ENCODE peak calls at places on chromosome 1, in four cellular contexts. One of them, this sample, is unnamed.

GRCh38 chr1:30589083-30589482 is 134.3 kb downstream of the MATN1 start:
- DNase-seq in activated naive CD4-positive, alpha-beta T cell treated with anti-CD3 and anti-CD28 coated beads, Interleukin-2, amount 10 ng/mL, durations not matched to agents 7 days and 5 days: no peak
- DNase-seq in H54: no peak
- DNase-seq in CD4-positive, alpha-beta memory T cell: no peak
- DNase-seq in this sample: no peak

GRCh38 chr1:190022709-190023108 is 455.0 kb downstream of the BRINP3 start:
- DNase-seq in activated naive CD4-positive, alpha-beta T cell treated with anti-CD3 and anti-CD28 coated beads, Interleukin-2, amount 10 ng/mL, durations not matched to agents 7 days and 5 days: no peak
- DNase-seq in H54: no peak
- DNase-seq in CD4-positive, alpha-beta memory T cell: no peak
- DNase-seq in this sample: peak

GRCh38 chr1:56576880-56577858 is 2.2 kb downstream of the PLPP3 start:
- DNase-seq in activated naive CD4-positive, alpha-beta T cell treated with anti-CD3 and anti-CD28 coated beads, Interleukin-2, amount 10 ng/mL, durations not matched to agents 7 days and 5 days: no peak
- DNase-seq in H54: peak
- DNase-seq in CD4-positive, alpha-beta memory T cell: no peak
- DNase-seq in this sample: no peak

GRCh38 chr1:179817056-179817455 is 60.5 kb downstream of the TOR1AIP2 start:
- DNase-seq in activated naive CD4-positive, alpha-beta T cell treated with anti-CD3 and anti-CD28 coated beads, Interleukin-2, amount 10 ng/mL, durations not matched to agents 7 days and 5 days: no peak
- DNase-seq in H54: no peak
- DNase-seq in CD4-positive, alpha-beta memory T cell: no peak
- DNase-seq in this sample: no peak

GRCh38 chr1:184118051-184118450 is 66.5 kb downstream of the TSEN15 start:
- DNase-seq in activated naive CD4-positive, alpha-beta T cell treated with anti-CD3 and anti-CD28 coated beads, Interleukin-2, amount 10 ng/mL, durations not matched to agents 7 days and 5 days: no peak
- DNase-seq in H54: peak
- DNase-seq in CD4-positive, alpha-beta memory T cell: no peak
- DNase-seq in this sample: no peak

GRCh38 chr1:161033751-161034150 is 5.0 kb downstream of the TSTD1 start:
- DNase-seq in activated naive CD4-positive, alpha-beta T cell treated with anti-CD3 and anti-CD28 coated beads, Interleukin-2, amount 10 ng/mL, durations not matched to agents 7 days and 5 days: no peak
- DNase-seq in H54: no peak
- DNase-seq in CD4-positive, alpha-beta memory T cell: no peak
- DNase-seq in this sample: no peak

GRCh38 chr1:53544731-53545515 is 85.7 kb downstream of the DMRTB1 start:
- DNase-seq in activated naive CD4-positive, alpha-beta T cell treated with anti-CD3 and anti-CD28 coated beads, Interleukin-2, amount 10 ng/mL, durations not matched to agents 7 days and 5 days: peak
- DNase-seq in H54: no peak
- DNase-seq in CD4-positive, alpha-beta memory T cell: no peak
- DNase-seq in this sample: no peak

GRCh38 chr1:66648896-66649597 is 103.2 kb upstream of the DYNLT5 start:
- DNase-seq in activated naive CD4-positive, alpha-beta T cell treated with anti-CD3 and anti-CD28 coated beads, Interleukin-2, amount 10 ng/mL, durations not matched to agents 7 days and 5 days: no peak
- DNase-seq in H54: no peak
- DNase-seq in CD4-positive, alpha-beta memory T cell: no peak
- DNase-seq in this sample: no peak

GRCh38 chr1:38581396-38581795 is 278.2 kb downstream of the RRAGC start:
- DNase-seq in activated naive CD4-positive, alpha-beta T cell treated with anti-CD3 and anti-CD28 coated beads, Interleukin-2, amount 10 ng/mL, durations not matched to agents 7 days and 5 days: no peak
- DNase-seq in H54: no peak
- DNase-seq in CD4-positive, alpha-beta memory T cell: no peak
- DNase-seq in this sample: no peak

GRCh38 chr1:235648954-235649721 is 446 bp downstream of the GNG4 start:
- DNase-seq in activated naive CD4-positive, alpha-beta T cell treated with anti-CD3 and anti-CD28 coated beads, Interleukin-2, amount 10 ng/mL, durations not matched to agents 7 days and 5 days: peak
- DNase-seq in H54: peak
- DNase-seq in CD4-positive, alpha-beta memory T cell: peak
- DNase-seq in this sample: no peak

GRCh38 chr1:92277105-92277504 is 21.7 kb downstream of the GLMN start:
- DNase-seq in activated naive CD4-positive, alpha-beta T cell treated with anti-CD3 and anti-CD28 coated beads, Interleukin-2, amount 10 ng/mL, durations not matched to agents 7 days and 5 days: no peak
- DNase-seq in H54: peak
- DNase-seq in CD4-positive, alpha-beta memory T cell: no peak
- DNase-seq in this sample: no peak

GRCh38 chr1:241964550-241965241 is 7.1 kb downstream of the BECN2 start:
- DNase-seq in activated naive CD4-positive, alpha-beta T cell treated with anti-CD3 and anti-CD28 coated beads, Interleukin-2, amount 10 ng/mL, durations not matched to agents 7 days and 5 days: no peak
- DNase-seq in H54: no peak
- DNase-seq in CD4-positive, alpha-beta memory T cell: no peak
- DNase-seq in this sample: no peak

GRCh38 chr1:236829085-236829484 is 34.0 kb downstream of the MTR start:
- DNase-seq in activated naive CD4-positive, alpha-beta T cell treated with anti-CD3 and anti-CD28 coated beads, Interleukin-2, amount 10 ng/mL, durations not matched to agents 7 days and 5 days: no peak
- DNase-seq in H54: no peak
- DNase-seq in CD4-positive, alpha-beta memory T cell: no peak
- DNase-seq in this sample: no peak

GRCh38 chr1:232684331-232685105 is 54.6 kb upstream of the SIPA1L2 start:
- DNase-seq in activated naive CD4-positive, alpha-beta T cell treated with anti-CD3 and anti-CD28 coated beads, Interleukin-2, amount 10 ng/mL, durations not matched to agents 7 days and 5 days: no peak
- DNase-seq in H54: peak
- DNase-seq in CD4-positive, alpha-beta memory T cell: no peak
- DNase-seq in this sample: no peak

GRCh38 chr1:244395965-244396364 is 55.7 kb downstream of the ADSS2 start:
- DNase-seq in activated naive CD4-positive, alpha-beta T cell treated with anti-CD3 and anti-CD28 coated beads, Interleukin-2, amount 10 ng/mL, durations not matched to agents 7 days and 5 days: no peak
- DNase-seq in H54: no peak
- DNase-seq in CD4-positive, alpha-beta memory T cell: no peak
- DNase-seq in this sample: no peak

GRCh38 chr1:183753464-183753891 is 51.4 kb upstream of the RGL1 start:
- DNase-seq in activated naive CD4-positive, alpha-beta T cell treated with anti-CD3 and anti-CD28 coated beads, Interleukin-2, amount 10 ng/mL, durations not matched to agents 7 days and 5 days: no peak
- DNase-seq in H54: no peak
- DNase-seq in CD4-positive, alpha-beta memory T cell: no peak
- DNase-seq in this sample: no peak

GRCh38 chr1:188903241-188903640 is 1574.4 kb downstream of the BRINP3 start:
- DNase-seq in activated naive CD4-positive, alpha-beta T cell treated with anti-CD3 and anti-CD28 coated beads, Interleukin-2, amount 10 ng/mL, durations not matched to agents 7 days and 5 days: no peak
- DNase-seq in H54: no peak
- DNase-seq in CD4-positive, alpha-beta memory T cell: no peak
- DNase-seq in this sample: no peak

GRCh38 chr1:201020040-201020591 is 3.4 kb downstream of the KIF21B start:
- DNase-seq in activated naive CD4-positive, alpha-beta T cell treated with anti-CD3 and anti-CD28 coated beads, Interleukin-2, amount 10 ng/mL, durations not matched to agents 7 days and 5 days: peak
- DNase-seq in H54: no peak
- DNase-seq in CD4-positive, alpha-beta memory T cell: peak
- DNase-seq in this sample: no peak

GRCh38 chr1:201137579-201138310 is 10.8 kb upstream of the ASCL5 start:
- DNase-seq in activated naive CD4-positive, alpha-beta T cell treated with anti-CD3 and anti-CD28 coated beads, Interleukin-2, amount 10 ng/mL, durations not matched to agents 7 days and 5 days: no peak
- DNase-seq in H54: peak
- DNase-seq in CD4-positive, alpha-beta memory T cell: no peak
- DNase-seq in this sample: no peak

GRCh38 chr1:223844521-223844961 is 1.2 kb downstream of the TP53BP2 start:
- DNase-seq in activated naive CD4-positive, alpha-beta T cell treated with anti-CD3 and anti-CD28 coated beads, Interleukin-2, amount 10 ng/mL, durations not matched to agents 7 days and 5 days: peak
- DNase-seq in H54: no peak
- DNase-seq in CD4-positive, alpha-beta memory T cell: peak
- DNase-seq in this sample: no peak

GRCh38 chr1:43836267-43836951 is 97.2 kb upstream of the ARTN start:
- DNase-seq in activated naive CD4-positive, alpha-beta T cell treated with anti-CD3 and anti-CD28 coated beads, Interleukin-2, amount 10 ng/mL, durations not matched to agents 7 days and 5 days: peak
- DNase-seq in H54: peak
- DNase-seq in CD4-positive, alpha-beta memory T cell: peak
- DNase-seq in this sample: no peak

GRCh38 chr1:85386068-85386722 is 78.8 kb downstream of the DDAH1 start:
- DNase-seq in activated naive CD4-positive, alpha-beta T cell treated with anti-CD3 and anti-CD28 coated beads, Interleukin-2, amount 10 ng/mL, durations not matched to agents 7 days and 5 days: no peak
- DNase-seq in H54: no peak
- DNase-seq in CD4-positive, alpha-beta memory T cell: no peak
- DNase-seq in this sample: no peak

GRCh38 chr1:1387098-1388077 is 11.7 kb downstream of the CCNL2 start:
- DNase-seq in activated naive CD4-positive, alpha-beta T cell treated with anti-CD3 and anti-CD28 coated beads, Interleukin-2, amount 10 ng/mL, durations not matched to agents 7 days and 5 days: no peak
- DNase-seq in H54: no peak
- DNase-seq in CD4-positive, alpha-beta memory T cell: no peak
- DNase-seq in this sample: no peak

GRCh38 chr1:101293461-101294045 is 56.7 kb downstream of the S1PR1 start:
- DNase-seq in activated naive CD4-positive, alpha-beta T cell treated with anti-CD3 and anti-CD28 coated beads, Interleukin-2, amount 10 ng/mL, durations not matched to agents 7 days and 5 days: peak
- DNase-seq in H54: no peak
- DNase-seq in CD4-positive, alpha-beta memory T cell: no peak
- DNase-seq in this sample: no peak

GRCh38 chr1:188089461-188089860 is 1260.7 kb downstream of the PLA2G4A start:
- DNase-seq in activated naive CD4-positive, alpha-beta T cell treated with anti-CD3 and anti-CD28 coated beads, Interleukin-2, amount 10 ng/mL, durations not matched to agents 7 days and 5 days: no peak
- DNase-seq in H54: no peak
- DNase-seq in CD4-positive, alpha-beta memory T cell: no peak
- DNase-seq in this sample: no peak

GRCh38 chr1:156435551-156436318 is 64.8 kb downstream of the MEF2D start:
- DNase-seq in activated naive CD4-positive, alpha-beta T cell treated with anti-CD3 and anti-CD28 coated beads, Interleukin-2, amount 10 ng/mL, durations not matched to agents 7 days and 5 days: peak
- DNase-seq in H54: no peak
- DNase-seq in CD4-positive, alpha-beta memory T cell: no peak
- DNase-seq in this sample: no peak

GRCh38 chr1:206979379-206980043 is 9.3 kb upstream of the FCAMR start:
- DNase-seq in activated naive CD4-positive, alpha-beta T cell treated with anti-CD3 and anti-CD28 coated beads, Interleukin-2, amount 10 ng/mL, durations not matched to agents 7 days and 5 days: no peak
- DNase-seq in H54: no peak
- DNase-seq in CD4-positive, alpha-beta memory T cell: no peak
- DNase-seq in this sample: no peak

GRCh38 chr1:30515746-30516504 is 207.5 kb downstream of the MATN1 start:
- DNase-seq in activated naive CD4-positive, alpha-beta T cell treated with anti-CD3 and anti-CD28 coated beads, Interleukin-2, amount 10 ng/mL, durations not matched to agents 7 days and 5 days: no peak
- DNase-seq in H54: no peak
- DNase-seq in CD4-positive, alpha-beta memory T cell: no peak
- DNase-seq in this sample: no peak

GRCh38 chr1:234509457-234510328 is 30.7 kb upstream of the TARBP1 start:
- DNase-seq in activated naive CD4-positive, alpha-beta T cell treated with anti-CD3 and anti-CD28 coated beads, Interleukin-2, amount 10 ng/mL, durations not matched to agents 7 days and 5 days: no peak
- DNase-seq in H54: no peak
- DNase-seq in CD4-positive, alpha-beta memory T cell: no peak
- DNase-seq in this sample: no peak

GRCh38 chr1:21295059-21295401 is 4.8 kb upstream of the ECE1 start:
- DNase-seq in activated naive CD4-positive, alpha-beta T cell treated with anti-CD3 and anti-CD28 coated beads, Interleukin-2, amount 10 ng/mL, durations not matched to agents 7 days and 5 days: peak
- DNase-seq in H54: no peak
- DNase-seq in CD4-positive, alpha-beta memory T cell: no peak
- DNase-seq in this sample: no peak

GRCh38 chr1:214377886-214378285 is 96.9 kb downstream of the SMYD2 start:
- DNase-seq in activated naive CD4-positive, alpha-beta T cell treated with anti-CD3 and anti-CD28 coated beads, Interleukin-2, amount 10 ng/mL, durations not matched to agents 7 days and 5 days: no peak
- DNase-seq in H54: no peak
- DNase-seq in CD4-positive, alpha-beta memory T cell: no peak
- DNase-seq in this sample: no peak

GRCh38 chr1:100642826-100643225 is 76.7 kb upstream of the VCAM1 start:
- DNase-seq in activated naive CD4-positive, alpha-beta T cell treated with anti-CD3 and anti-CD28 coated beads, Interleukin-2, amount 10 ng/mL, durations not matched to agents 7 days and 5 days: no peak
- DNase-seq in H54: no peak
- DNase-seq in CD4-positive, alpha-beta memory T cell: no peak
- DNase-seq in this sample: no peak

GRCh38 chr1:182340233-182341058 is 51.1 kb downstream of the GLUL start:
- DNase-seq in activated naive CD4-positive, alpha-beta T cell treated with anti-CD3 and anti-CD28 coated beads, Interleukin-2, amount 10 ng/mL, durations not matched to agents 7 days and 5 days: no peak
- DNase-seq in H54: no peak
- DNase-seq in CD4-positive, alpha-beta memory T cell: no peak
- DNase-seq in this sample: no peak

GRCh38 chr1:154863702-154864174 is 6.3 kb downstream of the KCNN3 start:
- DNase-seq in activated naive CD4-positive, alpha-beta T cell treated with anti-CD3 and anti-CD28 coated beads, Interleukin-2, amount 10 ng/mL, durations not matched to agents 7 days and 5 days: no peak
- DNase-seq in H54: peak
- DNase-seq in CD4-positive, alpha-beta memory T cell: peak
- DNase-seq in this sample: peak

GRCh38 chr1:110209715-110210603 is at the start of gene KCNC4:
- DNase-seq in activated naive CD4-positive, alpha-beta T cell treated with anti-CD3 and anti-CD28 coated beads, Interleukin-2, amount 10 ng/mL, durations not matched to agents 7 days and 5 days: peak
- DNase-seq in H54: peak
- DNase-seq in CD4-positive, alpha-beta memory T cell: peak
- DNase-seq in this sample: no peak